ENCODE peak calls at places on chromosomes 5 and 9, in nine cellular contexts. One of them, this sample, is unnamed. For H3K27me3, the result is how much of the 10 kb centered on the place peaks cover.

GRCh38 chr5:17817946-17818345 is 183.7 kb downstream of the TAF11L14 start:
- DNase-seq in uterus: no peak
- DNase-seq in HCT116: no peak
- DNase-seq in sigmoid colon: no peak
- DNase-seq in tibial nerve: no peak
- DNase-seq in spleen: no peak
- DNase-seq in Peyer's patch: no peak
- DNase-seq in IMR-90: peak
- DNase-seq in heart left ventricle: no peak
- DNase-seq in this sample: no peak

GRCh38 chr5:74376187-74376586 is 264.3 kb downstream of the ENC1 start:
- DNase-seq in Peyer's patch: no peak
- DNase-seq in HCT116: no peak
- DNase-seq in spleen: no peak
- DNase-seq in tibial nerve: no peak
- DNase-seq in sigmoid colon: no peak
- DNase-seq in IMR-90: no peak
- DNase-seq in heart left ventricle: no peak
- DNase-seq in uterus: no peak
- DNase-seq in this sample: no peak

GRCh38 chr9:112009656-112010055 is 113.0 kb downstream of the UGCG start:
- DNase-seq in sigmoid colon: no peak
- DNase-seq in tibial nerve: no peak
- DNase-seq in HCT116: no peak
- DNase-seq in Peyer's patch: no peak
- DNase-seq in uterus: no peak
- DNase-seq in IMR-90: no peak
- DNase-seq in heart left ventricle: no peak
- DNase-seq in spleen: no peak
- DNase-seq in this sample: no peak

GRCh38 chr5:111069839-111070238 is 1.7 kb upstream of the TSLP start:
- DNase-seq in IMR-90: peak
- DNase-seq in uterus: no peak
- DNase-seq in spleen: no peak
- DNase-seq in tibial nerve: no peak
- DNase-seq in heart left ventricle: no peak
- DNase-seq in Peyer's patch: no peak
- DNase-seq in sigmoid colon: no peak
- DNase-seq in HCT116: no peak
- DNase-seq in this sample: no peak

GRCh38 chr9:136107155-136107952 is 11.3 kb downstream of the TMEM250 start:
- DNase-seq in spleen: peak
- DNase-seq in sigmoid colon: no peak
- DNase-seq in uterus: no peak
- DNase-seq in IMR-90: no peak
- DNase-seq in Peyer's patch: peak
- DNase-seq in tibial nerve: no peak
- DNase-seq in heart left ventricle: no peak
- DNase-seq in HCT116: no peak
- DNase-seq in this sample: peak

GRCh38 chr5:96884995-96885394 is 8.7 kb downstream of the ERAP2 start:
- DNase-seq in IMR-90: no peak
- DNase-seq in HCT116: no peak
- DNase-seq in spleen: no peak
- DNase-seq in Peyer's patch: no peak
- DNase-seq in sigmoid colon: no peak
- DNase-seq in tibial nerve: no peak
- DNase-seq in heart left ventricle: no peak
- DNase-seq in uterus: no peak
- DNase-seq in this sample: no peak

GRCh38 chr5:96857924-96858323 is 18.4 kb upstream of the ERAP2 start:
- DNase-seq in uterus: no peak
- DNase-seq in tibial nerve: no peak
- DNase-seq in IMR-90: no peak
- DNase-seq in Peyer's patch: no peak
- DNase-seq in heart left ventricle: no peak
- DNase-seq in HCT116: no peak
- DNase-seq in sigmoid colon: no peak
- DNase-seq in spleen: no peak
- DNase-seq in this sample: no peak

GRCh38 chr5:179487145-179487544 is 63.2 kb upstream of the RUFY1 start:
- DNase-seq in tibial nerve: no peak
- DNase-seq in uterus: no peak
- DNase-seq in heart left ventricle: no peak
- DNase-seq in sigmoid colon: no peak
- DNase-seq in HCT116: no peak
- DNase-seq in spleen: peak
- DNase-seq in IMR-90: no peak
- DNase-seq in Peyer's patch: no peak
- DNase-seq in this sample: no peak

GRCh38 chr9:136264046-136264802 is 18.6 kb upstream of the QSOX2 start:
- DNase-seq in sigmoid colon: no peak
- DNase-seq in Peyer's patch: no peak
- DNase-seq in IMR-90: no peak
- DNase-seq in heart left ventricle: no peak
- DNase-seq in tibial nerve: no peak
- DNase-seq in uterus: no peak
- DNase-seq in spleen: no peak
- DNase-seq in HCT116: no peak
- DNase-seq in this sample: no peak

GRCh38 chr5:128905225-128906110 is 59.8 kb upstream of the SLC27A6 start:
- DNase-seq in sigmoid colon: no peak
- DNase-seq in heart left ventricle: peak
- DNase-seq in HCT116: peak
- DNase-seq in Peyer's patch: peak
- DNase-seq in tibial nerve: no peak
- DNase-seq in IMR-90: peak
- DNase-seq in spleen: no peak
- DNase-seq in uterus: peak
- DNase-seq in this sample: no peak

GRCh38 chr5:141476132-141476909 is 555 bp downstream of the PCDHGC3 start:
- DNase-seq in heart left ventricle: peak
- DNase-seq in spleen: no peak
- DNase-seq in sigmoid colon: peak
- DNase-seq in Peyer's patch: peak
- DNase-seq in tibial nerve: peak
- DNase-seq in uterus: peak
- DNase-seq in HCT116: no peak
- DNase-seq in IMR-90: peak
- DNase-seq in this sample: peak

GRCh38 chr5:115179959-115180709 is 10.4 kb upstream of the TRIM36 start:
- DNase-seq in spleen: peak
- DNase-seq in heart left ventricle: peak
- DNase-seq in sigmoid colon: no peak
- DNase-seq in tibial nerve: no peak
- DNase-seq in Peyer's patch: peak
- DNase-seq in IMR-90: peak
- DNase-seq in uterus: no peak
- DNase-seq in HCT116: no peak
- DNase-seq in this sample: peak

GRCh38 chr9:105873851-105874250 is 179.5 kb downstream of the TMEM38B start:
- DNase-seq in uterus: no peak
- DNase-seq in sigmoid colon: no peak
- DNase-seq in heart left ventricle: no peak
- DNase-seq in Peyer's patch: no peak
- DNase-seq in IMR-90: no peak
- DNase-seq in tibial nerve: no peak
- DNase-seq in HCT116: no peak
- DNase-seq in spleen: no peak
- DNase-seq in this sample: no peak

GRCh38 chr9:95040106-95040505 is 277.4 kb downstream of the FANCC start:
- DNase-seq in spleen: no peak
- DNase-seq in tibial nerve: no peak
- DNase-seq in IMR-90: no peak
- DNase-seq in heart left ventricle: no peak
- DNase-seq in HCT116: no peak
- DNase-seq in uterus: no peak
- DNase-seq in sigmoid colon: no peak
- DNase-seq in Peyer's patch: no peak
- DNase-seq in this sample: no peak

GRCh38 chr5:54460181-54460919 is 4.9 kb downstream of the HSPB3 start:
- DNase-seq in IMR-90: peak
- DNase-seq in uterus: no peak
- DNase-seq in spleen: no peak
- DNase-seq in HCT116: no peak
- DNase-seq in sigmoid colon: no peak
- DNase-seq in Peyer's patch: no peak
- DNase-seq in tibial nerve: no peak
- DNase-seq in heart left ventricle: peak
- DNase-seq in this sample: no peak

GRCh38 chr9:136902259-136902821 is 16.0 kb downstream of the TRAF2 start:
- DNase-seq in Peyer's patch: peak
- DNase-seq in IMR-90: peak
- DNase-seq in sigmoid colon: peak
- DNase-seq in heart left ventricle: peak
- DNase-seq in HCT116: no peak
- DNase-seq in uterus: peak
- DNase-seq in tibial nerve: no peak
- DNase-seq in spleen: peak
- DNase-seq in this sample: peak

GRCh38 chr5:1441166-1441865 is 3.9 kb downstream of the SLC6A3 start:
- DNase-seq in Peyer's patch: peak
- DNase-seq in IMR-90: no peak
- DNase-seq in spleen: no peak
- DNase-seq in sigmoid colon: no peak
- DNase-seq in heart left ventricle: no peak
- DNase-seq in HCT116: no peak
- DNase-seq in tibial nerve: no peak
- DNase-seq in uterus: no peak
- DNase-seq in this sample: peak
- H3K27me3 ChIP-seq in Peyer's patch: under half
- H3K27me3 ChIP-seq in IMR-90: under half
- H3K27me3 ChIP-seq in spleen: half or more
- H3K27me3 ChIP-seq in sigmoid colon: half or more
- H3K27me3 ChIP-seq in heart left ventricle: under half
- H3K27me3 ChIP-seq in HCT116: under half
- H3K27me3 ChIP-seq in tibial nerve: half or more
- H3K27me3 ChIP-seq in uterus: under half
- H3K27me3 ChIP-seq in this sample: under half

GRCh38 chr9:124769451-124770358 is 1.4 kb downstream of the NR6A1 start:
- DNase-seq in heart left ventricle: no peak
- DNase-seq in Peyer's patch: peak
- DNase-seq in sigmoid colon: no peak
- DNase-seq in HCT116: peak
- DNase-seq in IMR-90: no peak
- DNase-seq in uterus: no peak
- DNase-seq in spleen: peak
- DNase-seq in tibial nerve: no peak
- DNase-seq in this sample: peak
- TF ChIP-seq POLR2A in heart left ventricle: no peak
- TF ChIP-seq POLR2A in Peyer's patch: peak
- TF ChIP-seq POLR2A in sigmoid colon: no peak
- TF ChIP-seq POLR2A in HCT116: no peak
- TF ChIP-seq POLR2A in IMR-90: no peak
- TF ChIP-seq POLR2A in uterus: no peak
- TF ChIP-seq POLR2A in spleen: no peak
- TF ChIP-seq POLR2A in tibial nerve: no peak
- TF ChIP-seq POLR2A in this sample: no peak

GRCh38 chr9:122227576-122227903 is 1.2 kb downstream of the LHX6 start:
- DNase-seq in sigmoid colon: no peak
- DNase-seq in uterus: no peak
- DNase-seq in spleen: no peak
- DNase-seq in tibial nerve: no peak
- DNase-seq in HCT116: no peak
- DNase-seq in heart left ventricle: no peak
- DNase-seq in IMR-90: no peak
- DNase-seq in Peyer's patch: no peak
- DNase-seq in this sample: no peak

GRCh38 chr9:122228191-122228905 is 409 bp downstream of the LHX6 start:
- DNase-seq in HCT116: no peak
- DNase-seq in Peyer's patch: no peak
- DNase-seq in sigmoid colon: no peak
- DNase-seq in spleen: no peak
- DNase-seq in tibial nerve: no peak
- DNase-seq in heart left ventricle: no peak
- DNase-seq in uterus: no peak
- DNase-seq in IMR-90: no peak
- DNase-seq in this sample: no peak

GRCh38 chr9:122226142-122226757 is 2.5 kb downstream of the LHX6 start:
- DNase-seq in HCT116: no peak
- DNase-seq in IMR-90: no peak
- DNase-seq in uterus: no peak
- DNase-seq in heart left ventricle: no peak
- DNase-seq in Peyer's patch: no peak
- DNase-seq in tibial nerve: no peak
- DNase-seq in spleen: no peak
- DNase-seq in sigmoid colon: no peak
- DNase-seq in this sample: peak

GRCh38 chr9:122226758-122227575 is 1.8 kb downstream of the LHX6 start:
- DNase-seq in tibial nerve: no peak
- DNase-seq in spleen: no peak
- DNase-seq in sigmoid colon: no peak
- DNase-seq in HCT116: no peak
- DNase-seq in IMR-90: no peak
- DNase-seq in Peyer's patch: no peak
- DNase-seq in heart left ventricle: no peak
- DNase-seq in uterus: no peak
- DNase-seq in this sample: no peak

DNA sequence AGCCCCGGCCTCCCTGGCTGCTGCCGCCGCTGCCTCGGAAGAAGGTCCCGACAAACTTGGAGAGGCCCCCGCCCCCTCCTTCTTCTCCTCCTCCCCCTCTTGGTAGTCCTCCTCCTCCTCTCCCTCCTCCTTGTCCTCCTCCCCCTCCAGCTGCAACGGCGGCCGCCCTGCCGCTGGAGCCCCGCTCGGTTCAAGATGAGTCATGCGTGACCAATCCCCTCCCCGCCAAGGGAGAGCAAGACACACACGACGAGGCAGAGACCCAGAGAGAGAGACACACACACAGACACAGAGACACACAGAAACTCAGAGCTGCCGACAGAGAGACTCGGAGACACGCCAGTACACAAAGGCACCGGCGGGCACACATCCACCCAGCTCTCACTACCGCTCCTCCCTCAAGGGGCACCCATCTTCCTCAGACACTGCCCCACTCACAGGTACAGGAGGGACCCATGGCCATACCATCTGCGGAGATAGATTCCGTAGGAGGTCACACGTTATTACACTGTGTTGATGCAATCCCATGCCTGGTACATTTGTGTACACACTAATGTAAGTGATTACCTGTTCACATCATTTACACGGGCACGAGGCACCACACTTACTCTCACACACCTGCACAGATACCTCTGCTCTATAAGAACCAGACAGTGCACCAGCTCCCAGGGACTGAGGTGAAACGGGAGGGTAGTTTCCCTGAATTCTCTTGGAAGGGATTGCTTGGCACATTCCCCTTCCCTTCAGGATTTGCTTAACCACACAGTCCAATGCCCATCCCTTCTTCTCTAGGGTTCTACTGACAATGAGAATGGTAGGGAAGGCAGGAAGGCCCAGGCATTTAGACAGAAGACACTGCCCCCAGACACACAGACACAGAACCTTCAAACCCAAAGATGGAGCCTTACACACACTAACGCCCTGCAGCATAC is at the start of gene LHX6:
- DNase-seq in spleen: no peak
- DNase-seq in HCT116: no peak
- DNase-seq in IMR-90: peak
- DNase-seq in heart left ventricle: no peak
- DNase-seq in uterus: no peak
- DNase-seq in Peyer's patch: no peak
- DNase-seq in sigmoid colon: no peak
- DNase-seq in tibial nerve: no peak
- DNase-seq in this sample: no peak
- H3K27me3 ChIP-seq in spleen: half or more
- H3K27me3 ChIP-seq in HCT116: under half
- H3K27me3 ChIP-seq in IMR-90: half or more
- H3K27me3 ChIP-seq in heart left ventricle: under half
- H3K27me3 ChIP-seq in uterus: under half
- H3K27me3 ChIP-seq in Peyer's patch: under half
- H3K27me3 ChIP-seq in sigmoid colon: half or more
- H3K27me3 ChIP-seq in tibial nerve: half or more
- H3K27me3 ChIP-seq in this sample: under half

GRCh38 chr9:121736147-121736721 is 84.8 kb downstream of the DAB2IP start:
- DNase-seq in heart left ventricle: peak
- DNase-seq in uterus: peak
- DNase-seq in IMR-90: peak
- DNase-seq in spleen: peak
- DNase-seq in tibial nerve: peak
- DNase-seq in sigmoid colon: peak
- DNase-seq in HCT116: no peak
- DNase-seq in Peyer's patch: peak
- DNase-seq in this sample: peak
- TF ChIP-seq POLR2A in heart left ventricle: no peak
- TF ChIP-seq POLR2A in uterus: peak
- TF ChIP-seq POLR2A in IMR-90: no peak
- TF ChIP-seq POLR2A in spleen: no peak
- TF ChIP-seq POLR2A in tibial nerve: peak
- TF ChIP-seq POLR2A in sigmoid colon: no peak
- TF ChIP-seq POLR2A in HCT116: no peak
- TF ChIP-seq POLR2A in Peyer's patch: peak
- TF ChIP-seq POLR2A in this sample: no peak

This sample was measured in upper lobe of left lung.